ENCODE peak calls at places on chromosomes 11 and 22, in six cellular contexts. O is lower lobe of right lung, V is body of pancreas, F is neuronal stem cell, A is transverse colon, G is heart left ventricle. H is an unnamed sample.
A peak's percentile ranks its signal among the peaks of the same experiment; 100 is the strongest.

GRCh38 chr11:18736590-18737148 is 10.7 kb upstream of the IGSF22 start:
- DNase-seq in V (no peak), F (no peak), G (no peak), A (no peak), O (no peak), H (no peak)

GRCh38 chr11:1102221-1102971 is 27.7 kb downstream of the MUC2 start:
- DNase-seq in A (no peak), G (peak; percentile 12), O (peak; percentile 43), V (no peak), F (no peak), H (peak; percentile 77)

GRCh38 chr11:131737357-131737756 is 366.9 kb downstream of the NTM start:
- DNase-seq in V (no peak), A (no peak), O (no peak), F (no peak), G (no peak), H (no peak)

GRCh38 chr11:93123351-93123898 is 74.4 kb downstream of the SLC36A4 start:
- DNase-seq in F (no peak), V (peak; percentile 76), A (peak; percentile 84), G (peak; percentile 66), O (no peak), H (no peak)

GRCh38 chr11:133845413-133845812 is at the start of gene SPATA19:
- DNase-seq in V (no peak), O (no peak), A (no peak), G (no peak), F (no peak), H (no peak)

GRCh38 chr11:1569251-1569780 is 2.8 kb downstream of the DUSP8 start:
- DNase-seq in G (peak; percentile 26), F (no peak), A (peak; percentile 82), O (no peak), V (peak; percentile 24), H (no peak)

GRCh38 chr11:130096823-130097222 is 27.1 kb downstream of the APLP2 start:
- DNase-seq in V (no peak), G (no peak), O (no peak), A (no peak), F (no peak), H (no peak)

GRCh38 chr11:74462009-74462408 is 5.3 kb downstream of the KCNE3 start:
- DNase-seq in G (peak; percentile 87), F (no peak), O (peak; percentile 93), A (peak; percentile 61), V (peak; percentile 80), H (peak; percentile 91)

GRCh38 chr11:68146704-68147474 is 25.7 kb upstream of the CHKA start:
- DNase-seq in G (peak; percentile 69), A (peak; percentile 84), V (peak; percentile 82), O (peak; percentile 74), F (no peak), H (peak; percentile 64)

GRCh38 chr11:68143310-68143689 is 22.1 kb upstream of the CHKA start:
- DNase-seq in A (no peak), O (no peak), G (no peak), F (no peak), V (no peak), H (peak; percentile 23)

GRCh38 chr11:68146010-68146540 is 24.9 kb upstream of the CHKA start:
- DNase-seq in V (peak; percentile 99), G (peak; percentile 93), O (peak; percentile 98), A (peak; percentile 96), F (no peak), H (peak; percentile 94)

GRCh38 chr11:68142441-68143309 is 21.5 kb upstream of the CHKA start:
- DNase-seq in O (no peak), V (no peak), F (no peak), G (no peak), A (no peak), H (no peak)

DNA sequence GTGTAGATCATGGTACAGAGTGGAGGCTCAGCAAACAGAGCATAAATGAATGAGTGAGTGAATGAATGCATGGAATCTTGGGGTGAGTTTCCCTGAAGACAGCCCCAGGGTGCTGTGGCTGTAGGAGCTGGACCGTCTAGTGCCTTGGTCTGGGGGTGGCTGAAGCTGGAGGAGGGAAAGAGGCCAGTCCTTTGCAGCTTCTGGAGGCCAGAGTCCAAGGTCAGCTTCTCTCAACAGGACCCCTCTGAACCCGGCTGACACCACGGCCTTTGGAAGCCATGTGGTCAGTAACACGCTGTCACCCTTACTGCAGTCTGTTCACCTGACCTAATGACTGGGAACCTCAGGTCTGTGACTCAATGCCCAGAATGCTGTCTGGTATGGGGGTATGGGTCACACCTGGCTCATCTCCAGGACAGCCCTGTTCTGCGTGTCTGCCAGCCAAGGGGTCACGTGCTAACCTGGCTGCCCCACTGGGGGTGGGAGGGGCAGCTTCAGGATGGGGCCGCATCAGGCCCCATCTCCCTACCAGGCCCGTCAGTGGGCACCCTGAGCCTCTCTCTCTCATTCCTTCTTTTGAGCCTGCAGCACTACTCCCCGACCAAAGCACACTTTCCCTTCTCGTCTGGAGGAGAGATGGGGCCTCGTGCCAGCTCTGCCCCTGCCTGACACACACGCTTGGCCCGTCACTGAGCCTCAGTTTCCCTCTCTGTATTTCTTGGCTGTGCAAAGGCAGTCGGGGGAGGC is 24.1 kb upstream of the CHKA start:
- DNase-seq in O (no peak), V (peak; percentile 72), G (no peak), A (no peak), F (no peak), H (peak; percentile 51)
- H3K27ac ChIP-seq in O (no peak overlapping the region), V (peak overlapping the region; percentile 91), G (no peak overlapping the region), A (peak overlapping the region; percentile 89), F (no peak overlapping the region), H (no peak overlapping the region)

GRCh38 chr22:21001601-21002325 is at the start of gene THAP7:
- DNase-seq in F (peak; percentile 93), G (peak; percentile 98), V (peak; percentile 96), O (peak; percentile 99), A (peak; percentile 97), H (peak; percentile 97)
- H3K27ac ChIP-seq in F (peak within 1 kb of the TSS; percentile 94), G (peak within 1 kb of the TSS; percentile 99), V (peak within 1 kb of the TSS; percentile 98), O (peak within 1 kb of the TSS; percentile 99), A (peak within 1 kb of the TSS; percentile 93), H (peak within 1 kb of the TSS; percentile 99)

GRCh38 chr11:15852179-15852578 is 504.2 kb downstream of the SOX6 start:
- DNase-seq in V (peak; percentile 26), O (no peak), F (no peak), A (peak; percentile 36), G (peak; percentile 29), H (no peak)

GRCh38 chr11:15854245-15854644 is 502.1 kb downstream of the SOX6 start:
- DNase-seq in V (no peak), F (no peak), A (no peak), O (no peak), G (no peak), H (no peak)

GRCh38 chr11:15848769-15849168 is 507.6 kb downstream of the SOX6 start:
- DNase-seq in F (no peak), G (no peak), V (no peak), A (no peak), O (no peak), H (no peak)

GRCh38 chr11:15849265-15849664 is 507.1 kb downstream of the SOX6 start:
- DNase-seq in G (no peak), O (no peak), F (no peak), V (no peak), A (no peak), H (no peak)

DNA sequence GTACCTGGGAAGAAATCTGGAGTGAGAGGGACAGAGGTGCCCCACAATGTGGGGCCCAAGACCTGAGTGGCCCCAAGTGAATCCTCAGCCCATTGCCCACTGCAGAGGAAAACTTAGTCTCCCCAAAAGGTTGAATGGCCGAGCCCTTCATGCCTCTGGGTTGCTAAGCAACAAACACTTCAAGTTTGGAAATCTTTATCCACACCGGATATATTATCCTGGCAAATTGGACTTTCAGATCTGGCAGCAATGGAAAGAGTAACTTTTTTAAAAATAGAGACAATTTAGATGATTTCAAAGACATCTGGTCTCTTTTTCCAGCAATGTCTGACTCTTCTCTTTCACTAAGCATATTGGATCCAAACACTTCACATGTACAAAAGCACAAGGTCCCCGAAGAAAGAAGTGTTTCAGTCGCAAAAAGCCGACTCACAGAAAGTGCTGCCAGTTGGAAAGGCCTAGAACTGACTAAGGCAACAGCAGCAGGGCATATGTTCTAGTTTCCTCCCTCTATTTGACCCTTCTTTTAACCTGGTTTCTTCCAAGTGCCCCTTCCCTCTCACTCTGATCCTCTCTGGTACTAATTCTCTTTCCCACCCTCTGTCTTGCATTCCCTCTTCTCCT is 505.2 kb downstream of the SOX6 start:
- DNase-seq in F (no peak), G (no peak), O (no peak), V (no peak), A (no peak), H (no peak)
- H3K27ac ChIP-seq in F (no peak overlapping the region), G (no peak overlapping the region), O (peak overlapping the region; percentile 54), V (no peak overlapping the region), A (peak overlapping the region; percentile 8), H (no peak overlapping the region)

GRCh38 chr11:57597971-57598830 is 716 bp downstream of the SERPING1 start:
- DNase-seq in F (peak; percentile 97), V (peak; percentile 61), A (peak; percentile 62), G (peak; percentile 90), O (peak; percentile 83), H (peak; percentile 83)

GRCh38 chr11:57596266-57596885 is 1.1 kb upstream of the SERPING1 start:
- DNase-seq in O (no peak), F (no peak), A (no peak), G (no peak), V (no peak), H (no peak)

GRCh38 chr11:57599381-57599780 is 1.9 kb downstream of the SERPING1 start:
- DNase-seq in G (no peak), F (no peak), O (no peak), A (no peak), V (no peak), H (no peak)

GRCh38 chr11:57597461-57597892 is at the start of gene SERPING1:
- DNase-seq in V (peak; percentile 55), F (no peak), G (peak; percentile 77), O (peak; percentile 70), A (peak; percentile 48), H (peak; percentile 45)

GRCh38 chr11:57598831-57599155 is 1.3 kb downstream of the SERPING1 start:
- DNase-seq in F (no peak), O (no peak), A (no peak), V (no peak), G (no peak), H (no peak)
- H3K27ac ChIP-seq in F (peak overlapping the region; percentile 91), O (peak overlapping the region; percentile 86), A (peak overlapping the region; percentile 77), V (peak overlapping the region; percentile 72), G (peak overlapping the region; percentile 15), H (peak overlapping the region; percentile 72)

GRCh38 chr11:78594814-78595213 is 20.1 kb upstream of the NARS2 start:
- DNase-seq in G (no peak), O (no peak), F (no peak), V (no peak), A (no peak), H (no peak)
- H3K27ac ChIP-seq in G (no peak overlapping the region), O (no peak overlapping the region), F (no peak overlapping the region), V (no peak overlapping the region), A (no peak overlapping the region), H (no peak overlapping the region)

DNA sequence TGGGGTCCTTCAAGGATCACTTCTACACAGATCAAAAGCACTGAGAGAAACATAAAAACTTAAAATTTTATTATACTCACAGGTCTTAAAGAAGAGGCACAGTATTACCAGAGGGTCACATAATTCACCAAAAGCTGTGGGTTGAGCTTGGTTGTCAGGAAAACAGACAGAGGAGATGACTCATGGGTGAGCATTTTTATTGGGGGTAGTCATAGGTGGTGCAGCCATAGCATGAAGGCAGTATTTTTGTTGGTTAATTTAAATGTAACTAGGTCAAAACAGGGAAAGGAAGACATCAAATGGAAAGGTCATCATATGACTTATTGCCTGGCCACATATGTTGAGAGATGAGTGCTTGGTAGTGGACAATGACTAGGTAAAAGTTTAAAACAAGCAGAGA is 24.2 kb downstream of the OR5B17 start:
- DNase-seq in G (no peak), O (no peak), F (no peak), V (no peak), A (no peak), H (no peak)
- H3K27ac ChIP-seq in G (no peak overlapping the region), O (no peak overlapping the region), F (no peak overlapping the region), V (no peak overlapping the region), A (no peak overlapping the region), H (no peak overlapping the region)